ENCODE peak calls at places on chromosomes 12 and 14, in ten cellular contexts. Y is GM12878, Z is GM23338, J is Peyer's patch, B is uterus, D is IMR-90, A is transverse colon, L is left ventricle myocardium inferior, N is suprapubic skin, T is MM.1S. M is an unnamed sample. For H3K36me3 and H3K4me1, the result is how much of the 10 kb centered on the place peaks cover.

GRCh38 chr14:71467419-71467818 is 464.8 kb upstream of the RGS6 start:
- DNase-seq in Z (no peak), N (no peak), J (no peak), A (no peak), T (no peak), Y (no peak), B (no peak), L (no peak), D (no peak), M (no peak)

GRCh38 chr12:40668095-40668494 is 24.1 kb upstream of the CNTN1 start:
- DNase-seq in T (no peak), Z (no peak), D (no peak), A (no peak), J (no peak), L (no peak), N (no peak), B (no peak), Y (no peak), M (no peak)

GRCh38 chr12:120142231-120142877 is 25.8 kb upstream of the RAB35 start:
- DNase-seq in Z (no peak), N (no peak), L (no peak), A (no peak), D (peak), Y (no peak), B (no peak), T (no peak), J (no peak), M (no peak)

GRCh38 chr12:15956010-15956409 is 44.9 kb downstream of the DERA start:
- DNase-seq in L (no peak), Z (no peak), T (no peak), J (no peak), B (no peak), A (no peak), D (no peak), Y (no peak), N (no peak), M (no peak)

GRCh38 chr14:40004871-40005503 is 572.8 kb upstream of the FBXO33 start:
- DNase-seq in A (no peak), D (no peak), J (no peak), Z (no peak), L (no peak), B (no peak), N (no peak), Y (no peak), T (no peak), M (no peak)

GRCh38 chr12:124837958-124838803 is 25.5 kb downstream of the SCARB1 start:
- DNase-seq in L (peak), Z (no peak), J (peak), Y (no peak), A (peak), N (peak), B (peak), T (no peak), D (peak), M (peak)

GRCh38 chr12:98198261-98198982 is 317.0 kb upstream of the TMPO start:
- DNase-seq in Y (no peak), N (no peak), T (no peak), A (no peak), B (no peak), L (no peak), J (no peak), Z (peak), D (no peak), M (no peak)

GRCh38 chr14:67167420-67168109 is 21.7 kb upstream of the GARIN2 start:
- DNase-seq in L (no peak), Z (peak), T (no peak), Y (no peak), D (no peak), J (no peak), N (no peak), A (no peak), B (no peak), M (no peak)

GRCh38 chr12:31008241-31008711 is 65.4 kb upstream of the DDX11 start:
- DNase-seq in T (no peak), N (no peak), L (no peak), J (peak), A (no peak), Z (no peak), Y (no peak), B (no peak), D (no peak), M (no peak)

GRCh38 chr12:30796891-30797371 is 42.2 kb upstream of the CAPRIN2 start:
- DNase-seq in J (no peak), D (peak), B (no peak), N (no peak), T (no peak), Z (peak), A (no peak), L (no peak), Y (no peak), M (no peak)

GRCh38 chr14:24266344-24267244 is 3.6 kb upstream of the TGM1 start:
- DNase-seq in B (no peak), Z (no peak), N (no peak), J (no peak), Y (no peak), D (no peak), A (no peak), T (no peak), L (no peak), M (no peak)
- H3K36me3 ChIP-seq in B (under half), Z (under half), N (under half), J (under half), Y (under half), D (under half), A (under half), T (under half), L (under half), M (under half)

DNA sequence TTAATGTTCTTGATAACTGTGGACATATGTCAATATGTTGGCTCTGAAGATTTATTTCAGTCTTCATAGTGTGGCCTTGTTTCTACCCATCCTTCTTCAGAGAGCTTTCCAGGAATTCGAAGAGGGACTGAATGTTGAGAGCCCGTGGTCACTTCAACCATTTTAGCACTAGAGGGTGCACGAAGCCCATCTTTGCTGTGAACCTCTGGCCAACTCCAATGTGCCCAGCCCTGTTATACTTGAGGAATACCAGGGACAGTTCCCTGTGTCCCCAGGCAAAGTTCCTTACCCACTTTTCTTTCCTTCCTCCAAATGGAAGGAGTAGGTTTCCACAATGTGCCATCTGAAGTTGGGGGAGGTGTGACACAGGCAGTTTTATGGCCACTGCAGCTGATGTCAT is 603.5 kb downstream of the RPL10L start:
- DNase-seq in J (no peak), T (no peak), Z (peak), Y (peak), N (no peak), A (no peak), D (peak), B (no peak), L (no peak), M (no peak)
- TF ChIP-seq CTCF in J (no peak), T (peak), Z (no peak), Y (peak), N (no peak), A (no peak), D (peak), B (no peak), L (no peak), M (no peak)

DNA sequence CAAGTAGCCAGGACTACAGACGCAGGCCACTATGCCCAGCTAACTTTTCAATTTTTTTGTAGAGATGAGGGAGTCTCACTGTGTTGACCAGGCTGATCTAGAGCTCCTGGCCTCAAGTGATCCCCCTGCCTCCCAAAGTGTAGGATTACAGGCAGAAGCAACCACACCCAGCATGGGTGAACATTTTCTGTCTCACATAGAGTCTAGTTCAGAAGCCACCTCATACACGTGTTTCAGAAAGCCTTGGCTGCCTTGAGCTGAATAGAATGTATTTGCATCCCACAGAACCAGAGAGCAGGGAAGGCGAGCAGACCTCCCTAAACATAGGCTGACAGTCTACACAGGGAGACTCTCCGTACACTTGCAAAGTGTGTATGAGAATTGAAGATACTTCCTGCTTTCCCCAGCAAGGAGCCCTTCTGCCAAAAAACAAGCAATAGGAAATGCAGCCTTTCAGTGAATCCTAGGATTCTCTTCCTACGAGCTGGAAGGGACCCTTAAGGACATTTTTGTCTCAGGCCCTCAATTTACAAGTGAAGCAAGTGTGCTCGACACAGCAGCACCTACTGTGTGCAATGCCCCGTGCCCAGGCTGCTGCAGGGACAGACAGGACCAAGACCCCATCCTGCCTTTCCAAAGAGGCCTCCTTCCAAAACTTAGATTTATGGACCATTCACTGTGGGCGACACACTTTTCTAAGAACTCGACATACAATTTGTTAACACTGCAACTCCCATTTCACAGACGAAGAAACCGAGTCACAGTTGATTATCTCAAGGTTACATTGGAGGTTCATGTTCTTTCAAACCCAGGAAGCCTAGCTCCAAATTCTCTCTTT is 11.2 kb downstream of the NUAK1 start:
- DNase-seq in Y (no peak), B (no peak), D (peak), L (no peak), T (no peak), N (no peak), Z (no peak), J (no peak), A (no peak), M (no peak)
- H3K4me1 ChIP-seq in Y (under half), B (under half), D (under half), L (half or more), T (under half), N (half or more), Z (half or more), J (under half), A (under half), M (under half)

GRCh38 chr14:34527591-34527990 is 11.9 kb downstream of the EAPP start:
- DNase-seq in J (no peak), Y (no peak), D (no peak), B (no peak), Z (no peak), L (no peak), A (no peak), N (no peak), T (no peak), M (no peak)
- H3K36me3 ChIP-seq in J (under half), Y (under half), D (half or more), B (under half), Z (under half), L (half or more), A (half or more), N (half or more), T (under half), M (half or more)

GRCh38 chr14:106211489-106211888 is 685.1 kb downstream of the TMEM121 start:
- DNase-seq in Z (no peak), T (no peak), Y (no peak), B (no peak), J (no peak), D (no peak), L (no peak), A (no peak), N (no peak), M (no peak)

GRCh38 chr14:106209745-106210144 is 683.4 kb downstream of the TMEM121 start:
- DNase-seq in D (no peak), Z (no peak), T (no peak), N (no peak), A (no peak), L (no peak), J (no peak), B (no peak), Y (no peak), M (no peak)

GRCh38 chr14:106208794-106209193 is 682.4 kb downstream of the TMEM121 start:
- DNase-seq in Z (no peak), B (no peak), J (no peak), A (no peak), Y (no peak), D (no peak), L (no peak), T (no peak), N (no peak), M (no peak)

GRCh38 chr14:106207316-106207715 is 680.9 kb downstream of the TMEM121 start:
- DNase-seq in L (no peak), Y (no peak), D (no peak), J (no peak), T (no peak), A (no peak), B (no peak), Z (no peak), N (no peak), M (no peak)

GRCh38 chr14:106210650-106211049 is 684.3 kb downstream of the TMEM121 start:
- DNase-seq in T (no peak), B (no peak), Z (no peak), D (no peak), Y (no peak), N (no peak), L (no peak), A (no peak), J (no peak), M (no peak)
- TF ChIP-seq CTCF in T (no peak), B (no peak), Z (no peak), D (no peak), Y (no peak), N (no peak), L (no peak), A (no peak), J (no peak), M (no peak)

DNA sequence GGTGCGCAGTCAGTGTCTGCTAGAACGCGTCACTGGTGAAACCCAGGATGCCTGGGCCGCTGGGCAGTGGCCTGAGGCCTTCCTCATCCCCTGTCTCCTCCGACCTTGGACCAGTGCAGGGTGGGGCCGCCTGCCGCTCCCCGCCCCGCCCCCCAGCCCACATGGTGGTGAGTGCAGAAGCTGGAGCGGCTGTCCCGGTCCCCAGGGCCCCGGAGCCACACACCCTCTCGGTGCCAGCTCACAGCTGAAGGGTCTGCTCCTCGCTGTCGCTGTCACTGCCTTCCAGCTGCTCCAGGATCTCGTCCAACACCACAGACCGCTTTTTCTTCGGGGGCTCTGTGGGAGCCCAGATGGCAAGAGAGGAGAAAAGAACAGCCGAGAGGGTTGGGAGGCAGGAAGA is 143.1 kb downstream of the RBM19 start:
- DNase-seq in Z (no peak), N (no peak), T (no peak), L (no peak), B (no peak), A (no peak), Y (no peak), J (no peak), D (no peak), M (no peak)
- H3K4me1 ChIP-seq in Z (under half), N (under half), T (under half), L (under half), B (under half), A (under half), Y (under half), J (under half), D (under half), M (under half)

DNA sequence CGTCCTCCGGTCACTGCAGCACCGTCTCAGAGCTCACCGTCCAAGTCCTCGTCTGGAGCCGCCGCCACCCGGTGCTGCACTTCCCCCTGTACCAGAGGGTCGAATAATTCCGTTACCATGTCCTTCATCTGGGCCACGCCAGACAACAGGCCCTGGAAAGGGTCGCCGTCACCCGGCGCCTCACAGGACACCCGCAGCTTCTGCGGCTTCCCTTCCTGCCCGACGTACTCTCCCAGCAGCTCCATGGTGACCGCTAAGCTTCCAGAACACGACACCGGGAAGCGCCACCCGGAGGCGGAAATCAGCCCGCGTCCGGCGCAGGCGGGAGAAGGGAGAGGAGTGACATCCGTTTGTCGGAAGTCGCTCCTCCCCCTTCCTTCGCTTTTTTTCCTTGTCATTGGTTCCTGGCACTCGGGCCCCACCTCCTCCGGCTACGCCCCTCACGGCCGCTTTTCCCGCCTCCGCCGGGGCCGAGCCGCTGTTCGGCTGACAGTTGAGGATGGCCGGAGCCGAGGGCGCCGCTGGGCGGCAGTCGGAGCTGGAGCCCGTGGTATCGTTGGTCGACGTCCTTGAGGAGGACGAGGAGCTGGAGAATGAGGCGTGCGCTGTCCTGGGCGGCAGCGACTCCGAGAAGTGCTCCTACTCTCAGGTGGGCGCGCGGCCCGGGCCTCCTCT is at the start of the genes GON7 and UBR7:
- DNase-seq in Z (peak), B (peak), T (peak), J (peak), A (peak), L (peak), Y (peak), N (peak), D (peak), M (peak)
- H3K36me3 ChIP-seq in Z (under half), B (under half), T (under half), J (under half), A (under half), L (under half), Y (under half), N (under half), D (under half), M (under half)

GRCh38 chr12:171743-172705 is 41.9 kb downstream of the SLC6A12 start:
- DNase-seq in B (no peak), D (no peak), Z (no peak), T (no peak), N (no peak), Y (no peak), A (peak), J (peak), L (no peak), M (no peak)

GRCh38 chr12:174596-174995 is 39.4 kb downstream of the SLC6A12 start:
- DNase-seq in A (no peak), Y (no peak), N (no peak), T (no peak), D (no peak), L (no peak), B (no peak), Z (no peak), J (no peak), M (no peak)

GRCh38 chr12:171276-171675 is 42.7 kb downstream of the SLC6A12 start:
- DNase-seq in D (no peak), B (no peak), J (no peak), L (no peak), Z (no peak), A (no peak), N (no peak), T (no peak), Y (no peak), M (no peak)

GRCh38 chr12:170361-171225 is 43.4 kb downstream of the SLC6A12 start:
- DNase-seq in L (no peak), Z (no peak), J (no peak), T (no peak), N (no peak), D (no peak), Y (no peak), B (no peak), A (no peak), M (no peak)

GRCh38 chr12:172732-173161 is 41.2 kb downstream of the SLC6A12 start:
- DNase-seq in Z (no peak), N (no peak), B (no peak), T (no peak), L (no peak), Y (no peak), A (no peak), D (no peak), J (no peak), M (no peak)
- TF ChIP-seq CTCF in Z (no peak), N (no peak), B (no peak), T (no peak), L (no peak), Y (no peak), A (no peak), D (no peak), J (no peak), M (no peak)